ENCODE peak calls at places on chromosomes 16 and 17, in seven cellular contexts. W, R, O, B, Y, V and E are unnamed samples.

GRCh38 chr16:14102925-14103720 is 32.0 kb downstream of the MRTFB start:
- DNase-seq in R (no peak), Y (no peak), W (no peak), B (no peak), V (no peak), O (no peak), E (no peak)

GRCh38 chr17:57735707-57736106 is 9.4 kb downstream of the CCDC182 start:
- DNase-seq in B (peak), W (no peak), O (no peak), R (no peak), Y (peak), V (no peak), E (no peak)

GRCh38 chr17:60390223-60390622 is 1.7 kb downstream of the USP32 start:
- DNase-seq in V (peak), W (peak), Y (no peak), R (peak), B (no peak), O (no peak), E (no peak)

GRCh38 chr16:4385066-4385788 is 13.6 kb downstream of the VASN start:
- DNase-seq in O (no peak), Y (no peak), V (no peak), W (no peak), B (no peak), R (no peak), E (no peak)

GRCh38 chr17:41390411-41390938 is 6.9 kb downstream of the KRT31 start:
- DNase-seq in R (no peak), O (no peak), V (no peak), W (no peak), Y (no peak), B (no peak), E (no peak)

GRCh38 chr16:87538594-87538993 is 45.8 kb upstream of the ZCCHC14 start:
- DNase-seq in R (no peak), Y (no peak), B (no peak), W (peak), V (no peak), O (no peak), E (no peak)

GRCh38 chr17:17152385-17152784 is 53.7 kb downstream of the PLD6 start:
- DNase-seq in B (no peak), R (peak), V (no peak), Y (no peak), W (no peak), O (peak), E (peak)

GRCh38 chr17:55513885-55514590 is 2.8 kb upstream of the SMIM36 start:
- DNase-seq in R (peak), W (peak), V (peak), Y (peak), O (peak), B (peak), E (peak)

GRCh38 chr16:50292566-50292948 is 26.2 kb downstream of the ADCY7 start:
- DNase-seq in R (no peak), W (no peak), O (no peak), B (no peak), Y (no peak), V (no peak), E (no peak)